ENCODE peak calls at places on chromosomes 7 and 10, in ten cellular contexts. N, U, H, V, Z, W, B, M, O and J are unnamed samples.

GRCh38 chr7:92612501-92612900 is 22.3 kb upstream of the FAM133B start:
- DNase-seq in N (no peak), U (peak), H (no peak), V (no peak), Z (no peak), W (no peak), B (no peak), M (peak), O (no peak), J (no peak)

GRCh38 chr10:12348870-12349627 is at the start of gene CAMK1D:
- DNase-seq in N (peak), U (peak), H (peak), V (peak), Z (peak), W (peak), B (peak), M (no peak), O (peak), J (peak)

GRCh38 chr7:50706469-50706937 is 76.2 kb downstream of the GRB10 start:
- DNase-seq in N (no peak), U (no peak), H (no peak), V (no peak), Z (no peak), W (no peak), B (peak), M (no peak), O (no peak), J (no peak)

GRCh38 chr7:128774921-128775320 is 673 bp downstream of the OPN1SW start:
- DNase-seq in N (no peak), U (no peak), H (no peak), V (no peak), Z (no peak), W (no peak), B (no peak), M (no peak), O (no peak), J (no peak)

GRCh38 chr10:28090506-28090905 is 91.6 kb upstream of the ODAD2 start:
- DNase-seq in N (no peak), U (no peak), H (no peak), V (no peak), Z (no peak), W (no peak), B (no peak), M (no peak), O (no peak), J (no peak)

GRCh38 chr10:43959854-43960415 is 311.3 kb upstream of the ZNF32 start:
- DNase-seq in N (no peak), U (no peak), H (no peak), V (no peak), Z (no peak), W (peak), B (no peak), M (no peak), O (no peak), J (no peak)

GRCh38 chr10:59741048-59741447 is 12.2 kb downstream of the MRLN start:
- DNase-seq in N (no peak), U (no peak), H (no peak), V (no peak), Z (no peak), W (no peak), B (no peak), M (no peak), O (no peak), J (no peak)

GRCh38 chr7:74026406-74027123 is 1.4 kb upstream of the ELN start:
- DNase-seq in N (peak), U (peak), H (peak), V (peak), Z (peak), W (peak), B (no peak), M (no peak), O (peak), J (peak)

GRCh38 chr7:69256634-69257081 is 341.6 kb upstream of the AUTS2 start:
- DNase-seq in N (no peak), U (no peak), H (no peak), V (no peak), Z (no peak), W (peak), B (peak), M (peak), O (no peak), J (no peak)

GRCh38 chr10:87505366-87506113 is 847 bp downstream of the MINPP1 start:
- DNase-seq in N (peak), U (peak), H (peak), V (peak), Z (peak), W (peak), B (peak), M (no peak), O (peak), J (peak)

GRCh38 chr7:100119701-100120517 is 475 bp downstream of the CNPY4 start:
- DNase-seq in N (no peak), U (peak), H (peak), V (peak), Z (peak), W (no peak), B (no peak), M (no peak), O (peak), J (peak)

GRCh38 chr10:26507441-26507840 is 69.3 kb downstream of the APBB1IP start:
- DNase-seq in N (no peak), U (peak), H (no peak), V (no peak), Z (no peak), W (no peak), B (no peak), M (no peak), O (no peak), J (no peak)

GRCh38 chr10:79267449-79267848 is 79.8 kb upstream of the PPIF start:
- DNase-seq in N (no peak), U (no peak), H (no peak), V (no peak), Z (no peak), W (no peak), B (no peak), M (no peak), O (no peak), J (no peak)

GRCh38 chr7:32477649-32477980 is 12.6 kb downstream of the LSM5 start:
- DNase-seq in N (no peak), U (peak), H (no peak), V (no peak), Z (no peak), W (no peak), B (no peak), M (no peak), O (no peak), J (no peak)

GRCh38 chr10:100826983-100827818 is 81.8 kb downstream of the PAX2 start:
- DNase-seq in N (no peak), U (no peak), H (peak), V (no peak), Z (peak), W (no peak), B (no peak), M (no peak), O (peak), J (no peak)
- TF ChIP-seq CTCF in N (no peak), U (no peak), H (peak), V (peak), Z (peak), W (no peak), B (no peak), M (no peak), O (no peak), J (no peak)

GRCh38 chr10:95906675-95907453 is 911 bp upstream of the CC2D2B start:
- DNase-seq in N (no peak), U (peak), H (peak), V (peak), Z (peak), W (peak), B (peak), M (no peak), O (peak), J (peak)
- TF ChIP-seq CTCF in N (no peak), U (peak), H (no peak), V (no peak), Z (no peak), W (no peak), B (no peak), M (peak), O (no peak), J (no peak)

GRCh38 chr7:64887756-64888508 is 15.1 kb upstream of the ZNF273 start:
- DNase-seq in N (no peak), U (no peak), H (peak), V (peak), Z (no peak), W (peak), B (no peak), M (no peak), O (peak), J (peak)
- TF ChIP-seq CTCF in N (no peak), U (peak), H (peak), V (peak), Z (no peak), W (no peak), B (no peak), M (no peak), O (peak), J (peak)

DNA sequence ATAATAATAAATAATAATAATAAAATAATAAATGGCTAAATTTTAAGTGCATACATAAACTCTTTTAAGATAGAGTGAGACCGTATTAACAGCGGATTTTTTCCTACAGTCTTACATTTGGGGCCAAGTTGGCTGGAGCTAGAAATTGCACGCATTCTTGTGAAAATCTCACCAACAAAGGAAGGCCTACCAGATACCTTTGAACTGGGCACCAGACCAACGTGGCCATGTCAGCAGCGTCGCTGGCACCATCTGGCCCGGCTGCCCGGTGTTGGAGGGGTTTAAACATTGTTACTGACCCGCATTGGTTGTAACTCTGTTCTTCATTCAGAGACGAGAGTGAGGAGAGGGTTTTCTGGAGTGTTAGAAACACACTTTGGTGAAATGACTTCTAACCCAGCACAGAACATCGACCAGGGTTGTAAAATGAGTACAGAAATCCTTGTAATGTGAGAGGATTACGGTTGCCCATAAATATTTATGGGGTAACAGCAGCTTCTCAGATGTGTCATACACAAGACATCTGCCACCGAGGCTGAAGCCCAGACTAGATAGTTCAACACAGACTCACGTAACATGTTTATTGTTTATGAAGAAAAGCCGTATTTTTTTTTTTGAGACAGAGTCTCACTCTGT is 34.6 kb upstream of the UNCX start:
- DNase-seq in N (no peak), U (peak), H (no peak), V (no peak), Z (no peak), W (no peak), B (no peak), M (peak), O (no peak), J (no peak)
- TF ChIP-seq CTCF in N (no peak), U (no peak), H (no peak), V (no peak), Z (no peak), W (no peak), B (no peak), M (no peak), O (no peak), J (no peak)